ENCODE peak calls at places on chromosomes 4 and X, in nine cellular contexts. I is lower lobe of right lung, W is GM06990, M is HL-60, E is GM20000, L is PC-3, T is A549, B is activated B cell treated with CpG ODN at 0.5 μM for 24 hours, N is neural crest cell. F is an unnamed sample.

GRCh38 chr4:137960371-137961050 is 281.6 kb downstream of the SLC7A11 start:
- DNase-seq in I (no peak), W (no peak), M (no peak), E (no peak), L (peak; percentile 76), T (no peak), B (no peak), N (no peak), F (no peak)

GRCh38 chr4:145320269-145320668 is 139.9 kb upstream of the OTUD4 start:
- DNase-seq in I (no peak), W (no peak), M (no peak), E (no peak), L (peak; percentile 42), T (no peak), B (no peak), N (no peak), F (no peak)

GRCh38 chr4:106316773-106317409 is 541 bp downstream of the AIMP1 start:
- DNase-seq in I (no peak), W (no peak), M (peak; percentile 6), E (no peak), L (no peak), T (no peak), B (no peak), N (no peak), F (no peak)

GRCh38 chr4:142314183-142314582 is 531.9 kb downstream of the INPP4B start:
- DNase-seq in I (no peak), W (no peak), M (no peak), E (no peak), L (no peak), T (no peak), B (no peak), N (no peak), F (no peak)

GRCh38 chr4:3047464-3048286 is 26.7 kb downstream of the HTT-AS start:
- DNase-seq in I (peak; percentile 76), W (peak; percentile 86), M (peak; percentile 69), E (peak; percentile 73), L (peak; percentile 64), T (peak; percentile 16), B (peak; percentile 75), N (peak; percentile 57), F (peak; percentile 69)

GRCh38 chrX:115021121-115021520 is 3.7 kb upstream of the IL13RA2 start:
- DNase-seq in I (no peak), W (no peak), M (no peak), E (no peak), L (no peak), T (no peak), B (no peak), N (no peak), F (no peak)

GRCh38 chr4:126610933-126611332 is 1021.8 kb upstream of the INTU start:
- DNase-seq in I (no peak), W (no peak), M (no peak), E (no peak), L (no peak), T (no peak), B (no peak), N (no peak), F (no peak)

GRCh38 chrX:1239681-1240142 is 27.3 kb upstream of the CRLF2 start:
- DNase-seq in I (peak; percentile 90), W (peak; percentile 85), M (peak; percentile 95), E (peak; percentile 77), L (no peak), T (no peak), B (peak; percentile 53), N (no peak), F (peak; percentile 82)

GRCh38 chr4:154658680-154659402 is 46.4 kb upstream of the FGG start:
- DNase-seq in I (no peak), W (no peak), M (no peak), E (no peak), L (no peak), T (no peak), B (no peak), N (no peak), F (no peak)

GRCh38 chr4:40998680-40999358 is 215.5 kb downstream of the APBB2 start:
- DNase-seq in I (no peak), W (no peak), M (no peak), E (no peak), L (peak; percentile 66), T (peak; percentile 57), B (no peak), N (no peak), F (no peak)

GRCh38 chr4:165610679-165611551 is 232.1 kb downstream of the CPE start:
- DNase-seq in I (no peak), W (no peak), M (no peak), E (no peak), L (no peak), T (no peak), B (no peak), N (no peak), F (no peak)

GRCh38 chr4:32172761-32173160 is 1452.6 kb downstream of the PCDH7 start:
- DNase-seq in I (no peak), W (no peak), M (no peak), E (no peak), L (peak; percentile 59), T (no peak), B (no peak), N (no peak), F (no peak)

GRCh38 chrX:102604327-102604726 is 5.0 kb downstream of the ARMCX5 start:
- DNase-seq in I (no peak), W (no peak), M (no peak), E (no peak), L (no peak), T (no peak), B (no peak), N (no peak), F (no peak)

GRCh38 chrX:102599950-102600579 is 750 bp downstream of the ARMCX5 start:
- DNase-seq in I (no peak), W (no peak), M (no peak), E (no peak), L (peak; percentile 19), T (no peak), B (no peak), N (no peak), F (no peak)

DNA sequence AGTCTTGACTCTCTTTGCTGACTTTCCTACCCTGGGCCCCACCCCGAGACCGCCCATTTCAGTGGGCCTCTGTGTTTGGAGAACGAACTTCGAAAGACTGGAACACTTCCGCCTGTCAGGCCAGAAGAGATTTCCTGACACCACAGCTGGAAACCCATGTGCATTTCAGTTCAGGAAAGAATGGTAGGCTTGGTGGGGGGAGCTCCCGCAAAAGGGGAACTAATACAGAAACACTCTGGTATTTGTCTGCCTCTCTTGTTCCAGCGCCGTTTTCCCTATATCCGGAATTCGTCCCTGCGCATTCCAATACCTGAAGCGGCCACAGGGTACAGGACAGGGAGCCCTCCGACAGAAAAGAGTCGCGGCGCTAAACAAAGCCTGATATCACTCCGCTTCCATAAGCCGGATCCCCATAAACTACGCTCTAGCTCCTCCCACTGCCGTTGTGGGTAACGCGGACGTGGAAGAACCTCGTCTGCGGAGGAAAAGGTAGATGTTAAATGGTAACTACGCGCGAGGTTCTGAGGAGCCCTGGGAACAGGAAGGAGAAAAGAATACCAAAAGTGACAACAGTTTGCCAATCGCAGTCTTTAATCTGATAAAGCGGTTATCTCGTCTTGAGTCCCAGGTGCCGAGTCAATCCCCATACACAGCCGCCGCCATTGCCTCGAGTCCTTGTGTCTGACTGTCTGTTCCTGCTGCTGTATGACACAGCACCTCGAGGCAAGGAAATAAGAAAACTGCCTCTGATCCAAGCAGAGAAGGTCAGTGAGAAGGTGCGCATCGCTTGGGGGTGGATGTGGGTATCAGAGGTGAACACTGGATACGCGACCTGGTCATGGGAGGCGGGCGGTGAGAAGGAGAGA is at the start of gene ARMCX5:
- DNase-seq in I (peak; percentile 78), W (peak; percentile 65), M (peak; percentile 77), E (peak; percentile 46), L (peak; percentile 89), T (peak; percentile 55), B (peak; percentile 31), N (peak; percentile 47), F (peak; percentile 21)
- TF ChIP-seq CTCF in I (no peak), W (no peak), M (no peak), E (no peak), L (no peak), T (no peak), B (no peak), N (peak; percentile 45), F (no peak)

DNA sequence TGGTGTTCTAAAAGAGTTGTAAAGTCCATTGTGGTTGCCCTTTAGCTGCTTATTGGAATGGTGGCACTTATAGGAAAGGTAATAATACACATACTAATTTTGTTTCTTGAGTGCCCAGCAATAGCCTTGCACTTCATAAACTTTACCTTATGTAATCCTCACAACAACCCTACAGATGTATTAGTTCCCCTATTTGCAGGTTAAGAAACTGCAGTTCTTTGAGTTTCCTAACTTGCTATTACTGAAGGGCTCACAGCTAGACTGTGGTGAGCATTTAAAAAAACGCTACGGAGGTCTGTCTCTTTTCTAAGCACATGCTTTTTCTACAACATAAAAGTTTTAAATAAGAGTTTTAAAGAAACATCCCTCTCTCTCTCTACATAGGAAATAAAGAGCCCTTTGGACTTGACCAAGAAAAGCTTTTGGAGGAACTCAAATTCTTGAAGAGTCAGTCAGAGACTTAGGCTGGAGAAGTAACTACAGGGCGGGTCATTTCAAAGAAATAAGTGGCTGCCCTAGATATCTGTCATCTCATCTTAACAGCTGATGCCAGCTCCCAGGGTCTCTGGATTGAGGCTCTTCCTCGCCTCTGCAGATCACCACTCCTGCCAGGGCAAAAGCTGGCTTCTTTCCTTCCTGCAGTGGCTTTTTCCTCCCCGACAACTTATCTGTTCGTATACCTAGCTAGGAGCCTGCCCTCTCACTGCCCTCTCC is 42.0 kb upstream of the FBXW7 start:
- DNase-seq in I (no peak), W (no peak), M (peak; percentile 55), E (no peak), L (no peak), T (no peak), B (no peak), N (no peak), F (no peak)
- TF ChIP-seq CTCF in I (no peak), W (no peak), M (no peak), E (no peak), L (no peak), T (no peak), B (no peak), N (no peak), F (no peak)

GRCh38 chrX:7362111-7362510 is 214.2 kb upstream of the PUDP start:
- DNase-seq in I (no peak), W (no peak), M (no peak), E (no peak), L (no peak), T (no peak), B (no peak), N (no peak), F (no peak)
- TF ChIP-seq CTCF in I (no peak), W (no peak), M (no peak), E (no peak), L (no peak), T (no peak), B (no peak), N (peak; percentile 20), F (no peak)

DNA sequence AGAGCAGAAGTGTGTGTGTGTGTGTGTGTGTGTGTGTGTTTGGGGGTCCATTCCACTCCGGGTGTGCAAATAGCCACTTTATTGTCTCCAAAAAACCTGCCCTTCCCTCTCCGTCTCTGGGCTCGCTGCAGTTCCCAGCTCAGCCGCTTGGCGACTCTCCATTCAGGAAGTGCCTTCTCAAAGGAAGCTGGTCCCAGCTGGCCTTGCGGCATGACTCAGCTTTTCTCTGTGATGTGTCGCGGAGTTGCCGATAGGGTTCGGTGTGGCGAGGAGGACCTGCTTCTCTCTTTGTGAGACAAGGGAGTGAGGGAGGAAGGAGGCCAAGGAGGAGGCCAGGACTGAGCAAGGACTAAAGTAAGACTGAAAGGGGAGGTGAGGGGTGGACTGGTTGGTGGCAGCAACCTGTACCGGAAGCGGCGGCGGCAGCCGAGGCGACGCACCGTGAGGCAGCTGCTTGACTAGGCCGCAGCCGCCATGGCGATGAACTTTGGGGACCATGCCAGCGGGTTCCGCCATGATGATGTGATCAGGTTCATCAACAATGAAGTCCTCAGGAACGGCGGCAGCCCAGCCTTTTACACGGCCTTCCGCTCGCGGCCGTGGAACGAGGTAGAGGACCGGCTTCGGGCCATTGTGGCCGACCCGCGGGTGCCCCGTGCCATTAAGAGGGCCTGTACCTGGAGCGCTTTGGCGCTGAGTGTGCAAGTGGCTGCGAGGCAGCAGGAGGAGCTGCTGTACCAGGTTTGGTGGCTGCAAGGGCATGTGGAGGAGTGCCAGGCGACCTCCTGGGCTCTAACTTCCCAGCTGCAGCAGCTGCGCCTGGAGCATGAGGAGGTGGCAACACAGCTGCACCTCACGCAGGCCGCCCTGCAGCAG is at the start of gene TEX13C:
- DNase-seq in I (no peak), W (no peak), M (no peak), E (no peak), L (no peak), T (no peak), B (no peak), N (no peak), F (no peak)
- TF ChIP-seq CTCF in I (no peak), W (no peak), M (no peak), E (no peak), L (no peak), T (no peak), B (no peak), N (no peak), F (no peak)

F was measured in GM13976.